ENCODE peak calls at places on chromosomes 12 and 14, in four cellular contexts. E, U, W and D are unnamed samples.

GRCh38 chr12:106669216-106669615 is 86.4 kb downstream of the RFX4 start:
- DNase-seq in E (no peak), U (peak), W (no peak), D (no peak)

GRCh38 chr12:510071-510825 is 50.5 kb downstream of the B4GALNT3 start:
- DNase-seq in E (no peak), U (peak), W (no peak), D (no peak)

GRCh38 chr12:132019891-132020290 is 70.1 kb downstream of the EP400 start:
- DNase-seq in E (no peak), U (no peak), W (no peak), D (no peak)

GRCh38 chr12:76299536-76300296 is 48.5 kb downstream of the BBS10 start:
- DNase-seq in E (no peak), U (no peak), W (no peak), D (peak)

GRCh38 chr12:26473291-26473690 is 277.9 kb downstream of the SSPN start:
- DNase-seq in E (peak), U (no peak), W (no peak), D (no peak)

GRCh38 chr14:101397206-101397605 is 164.1 kb upstream of the DIO3 start:
- DNase-seq in E (no peak), U (no peak), W (no peak), D (no peak)

GRCh38 chr12:18467636-18468520 is 206.6 kb downstream of the PIK3C2G start:
- DNase-seq in E (no peak), U (no peak), W (no peak), D (no peak)

GRCh38 chr14:23816371-23816770 is 137.2 kb upstream of the DHRS4 start:
- DNase-seq in E (no peak), U (no peak), W (no peak), D (no peak)

GRCh38 chr12:57899010-57899662 is 42.2 kb upstream of the ATP23 start:
- DNase-seq in E (peak), U (no peak), W (no peak), D (no peak)

GRCh38 chr14:36254020-36254614 is 66.3 kb downstream of the MBIP start:
- DNase-seq in E (no peak), U (peak), W (no peak), D (peak)

GRCh38 chr12:23950011-23950774 is 723 bp upstream of the SOX5 start:
- DNase-seq in E (no peak), U (peak), W (no peak), D (peak)

GRCh38 chr12:13205809-13206559 is 9.5 kb downstream of the EMP1 start:
- DNase-seq in E (no peak), U (no peak), W (no peak), D (no peak)

DNA sequence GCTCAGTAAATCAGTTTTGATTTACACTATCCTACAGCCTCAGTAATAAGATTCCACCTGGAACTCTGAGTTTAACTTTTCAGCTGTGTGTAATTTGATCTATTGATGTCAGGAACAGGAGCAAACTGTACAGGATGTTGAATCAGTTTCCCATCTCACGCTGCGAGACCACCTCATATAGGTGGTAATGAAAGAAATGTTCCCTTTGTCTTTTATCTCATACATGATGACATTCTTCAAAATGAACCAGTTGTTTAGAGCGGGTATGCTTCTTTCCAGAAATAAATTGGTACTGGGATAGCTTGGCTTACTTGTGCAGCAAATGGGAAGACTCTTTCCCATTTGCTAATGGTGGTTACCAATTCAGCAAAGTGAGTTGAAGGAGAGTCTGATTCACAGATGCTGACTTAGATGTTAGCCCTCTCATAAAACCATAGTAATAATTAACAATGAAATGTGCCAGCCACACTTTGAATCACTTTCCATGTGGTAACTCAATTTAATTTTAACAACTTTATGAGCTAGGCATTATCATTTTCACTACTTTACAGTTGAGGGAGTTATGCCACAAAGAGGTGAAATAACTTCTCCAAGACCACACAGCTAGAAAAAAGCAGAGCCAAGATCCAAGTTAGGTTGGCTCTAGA is 251.5 kb downstream of the PAWR start:
- DNase-seq in E (no peak), U (no peak), W (no peak), D (no peak)
- H3K9ac ChIP-seq in E (no peak), U (no peak), W (no peak), D (no peak)

GRCh38 chr12:67772276-67773169 is 124.0 kb downstream of the DYRK2 start:
- DNase-seq in E (no peak), U (peak), W (no peak), D (no peak)
- TF ChIP-seq CREB1 in E (no peak), U (no peak), W (no peak), D (no peak)

DNA sequence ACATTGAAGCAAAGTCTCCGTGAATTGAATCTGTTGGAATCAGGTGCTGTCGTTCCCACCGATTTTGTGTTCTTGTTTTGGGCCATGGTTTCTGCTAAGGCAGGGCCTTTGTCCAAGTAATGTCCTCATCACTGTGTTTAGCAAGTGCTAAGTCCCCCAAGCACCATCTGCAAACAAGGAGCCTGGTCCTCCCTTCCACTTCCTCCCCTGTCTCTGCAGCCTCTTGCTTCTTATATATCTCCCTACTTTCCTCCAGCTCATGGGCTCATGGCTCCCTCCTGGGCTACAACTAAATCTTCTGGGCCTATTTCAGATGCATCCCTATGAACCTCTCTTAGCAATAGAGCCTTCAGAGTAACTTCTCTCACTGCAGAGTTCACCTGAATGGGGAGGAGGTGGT is 25.8 kb upstream of the CMKLR1 start:
- DNase-seq in E (no peak), U (no peak), W (no peak), D (no peak)
- TF ChIP-seq SP1 in E (no peak), U (no peak), W (no peak), D (no peak)

DNA sequence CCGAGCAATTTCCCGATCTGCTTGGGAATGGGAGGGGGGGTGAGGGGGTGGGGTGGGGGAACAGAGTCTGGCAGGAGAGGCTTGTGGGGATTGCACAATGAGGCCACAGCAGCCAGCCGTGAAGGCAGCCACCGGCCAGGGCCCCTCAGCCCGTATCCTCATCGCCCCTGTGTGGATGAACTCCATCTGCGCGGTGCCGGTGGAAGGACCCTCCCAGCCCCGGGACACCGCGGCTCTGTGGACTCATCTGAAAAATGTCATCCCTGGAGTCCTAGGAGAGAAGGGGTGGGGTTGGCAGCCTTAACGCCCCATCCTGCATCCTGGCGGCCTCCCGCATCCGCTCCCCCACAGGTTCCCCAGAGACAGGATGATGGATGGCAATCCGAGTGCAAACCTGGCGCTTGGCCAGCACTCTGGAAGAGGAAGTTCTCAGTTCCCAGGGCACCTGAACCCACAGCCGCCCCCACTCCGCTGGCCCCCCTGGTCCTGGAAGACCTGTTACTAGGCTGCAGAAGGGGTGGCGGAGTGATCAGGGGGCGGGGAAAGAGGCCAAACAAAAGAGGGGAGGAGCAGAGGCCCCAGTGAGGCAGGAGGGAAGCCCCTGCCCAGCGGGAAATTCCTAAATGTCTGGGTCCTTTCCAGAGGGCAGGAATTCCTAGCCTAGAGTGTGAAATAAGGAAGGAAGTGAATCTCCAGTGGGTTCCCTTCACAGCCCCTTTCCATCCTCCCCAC is 1.2 kb upstream of the TNFAIP2 start:
- DNase-seq in E (no peak), U (peak), W (peak), D (peak)
- H3K9ac ChIP-seq in E (peak), U (no peak), W (peak), D (no peak)

DNA sequence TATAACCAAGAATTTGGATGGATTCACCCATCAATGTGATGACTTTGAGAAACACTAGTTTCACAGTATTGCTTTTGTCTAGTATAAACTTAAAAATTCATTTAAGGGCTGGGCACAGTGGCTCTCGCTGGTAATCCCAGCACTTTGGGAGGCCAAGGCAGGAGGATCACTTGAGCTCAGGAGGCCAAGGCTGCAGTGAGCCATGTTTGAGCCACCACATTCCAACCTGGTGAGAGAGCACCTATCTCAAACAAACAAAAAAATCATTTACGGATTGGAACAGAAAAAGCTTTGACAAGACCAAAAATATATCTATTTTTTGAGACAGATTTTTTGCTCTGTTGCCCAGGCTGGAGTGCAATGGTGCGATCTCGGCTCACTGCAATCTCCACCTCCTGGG is 27.5 kb downstream of the GNS start:
- DNase-seq in E (no peak), U (no peak), W (no peak), D (no peak)
- TF ChIP-seq CREB1 in E (no peak), U (no peak), W (no peak), D (no peak)

GRCh38 chr12:99147150-99147549 is 500.4 kb upstream of the GARIN6 start:
- DNase-seq in E (no peak), U (no peak), W (no peak), D (no peak)
- TF ChIP-seq SP1 in E (no peak), U (no peak), W (no peak), D (no peak)

GRCh38 chr14:52348796-52349195 is 34.7 kb downstream of the PTGER2 start:
- DNase-seq in E (no peak), U (no peak), W (no peak), D (no peak)
- H3K9ac ChIP-seq in E (no peak), U (no peak), W (no peak), D (no peak)

DNA sequence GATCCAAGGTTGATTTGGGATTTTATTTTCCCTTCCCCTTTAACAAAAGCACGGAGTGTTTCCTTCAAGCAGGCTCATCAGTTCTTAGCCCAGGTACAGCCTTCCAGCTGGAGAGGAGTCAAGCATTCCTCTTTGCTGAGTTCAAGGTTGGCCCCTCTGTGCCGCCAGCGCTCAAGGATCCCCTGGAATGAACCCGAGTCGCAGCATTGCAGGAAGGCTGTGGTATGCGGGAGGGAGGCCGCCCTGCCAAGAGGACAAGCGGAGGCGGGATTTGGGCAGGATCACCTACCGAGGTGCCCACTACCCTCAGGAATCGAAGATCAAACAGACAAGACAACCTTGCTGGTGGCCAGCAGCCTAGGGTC is 53.9 kb upstream of the NCOR2 start:
- DNase-seq in E (no peak), U (peak), W (no peak), D (no peak)
- TF ChIP-seq CREB1 in E (no peak), U (no peak), W (no peak), D (no peak)

DNA sequence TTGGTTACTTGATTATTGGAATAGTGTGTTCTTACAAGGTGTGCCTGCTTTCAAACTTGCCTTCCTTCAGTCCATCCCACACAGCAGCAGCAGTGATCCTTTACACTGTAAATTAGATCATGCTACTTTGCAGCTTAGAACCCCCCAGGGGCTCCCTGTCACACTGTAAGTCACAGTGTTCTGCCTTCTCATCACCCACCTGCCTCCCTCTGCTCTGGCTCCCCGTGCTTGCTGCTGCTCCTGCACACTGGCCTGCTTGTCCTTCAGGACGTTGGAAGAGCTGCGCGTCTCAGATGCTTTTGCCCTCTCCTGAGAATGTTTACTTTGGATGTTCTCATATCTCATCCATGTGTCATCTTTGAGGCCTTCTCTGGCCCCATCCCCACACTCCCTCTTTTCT is 27.3 kb downstream of the ZC3H14 start:
- DNase-seq in E (no peak), U (no peak), W (no peak), D (no peak)
- TF ChIP-seq SP1 in E (no peak), U (no peak), W (no peak), D (no peak)

DNA sequence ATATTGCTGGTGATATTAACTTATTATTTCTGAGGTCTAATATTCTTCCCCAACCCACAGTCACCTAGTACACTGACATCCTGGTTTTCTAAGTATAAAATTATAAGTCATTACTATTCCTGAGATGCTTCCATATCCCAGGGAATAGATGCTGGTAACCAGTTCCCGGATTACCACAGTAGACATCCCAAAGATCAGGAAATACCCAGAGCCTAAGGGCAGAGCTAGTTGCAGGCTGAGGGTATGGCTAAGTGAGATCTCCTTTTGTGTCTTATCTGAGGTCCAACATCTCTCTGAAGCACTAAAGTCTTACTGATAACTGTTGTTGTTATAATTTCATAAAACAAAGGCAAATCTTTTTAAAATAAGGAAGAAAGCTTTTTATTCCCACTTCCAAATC is 15.8 kb upstream of the GRIP1 start:
- DNase-seq in E (no peak), U (no peak), W (no peak), D (no peak)
- H3K9ac ChIP-seq in E (no peak), U (no peak), W (no peak), D (no peak)